ENCODE peak calls at places on chromosomes 11 and 22, in eight cellular contexts. One of them, this sample, is unnamed.

GRCh38 chr22:45064313-45065268 is 54.8 kb upstream of the PHF21B start:
- DNase-seq in epithelial cell of proximal tubule: no peak
- DNase-seq in K562: peak; percentile 20
- DNase-seq in pons: no peak
- DNase-seq in foreskin fibroblast: peak; percentile 67
- DNase-seq in effector CD4-positive, alpha-beta T cell: no peak
- DNase-seq in AG10803: peak; percentile 63
- DNase-seq in Calu3: peak; percentile 5
- DNase-seq in this sample: no peak

GRCh38 chr11:1852885-1853284 is at the start of gene LSP1:
- DNase-seq in pons: peak; percentile 46
- DNase-seq in effector CD4-positive, alpha-beta T cell: peak; percentile 74
- DNase-seq in Calu3: no peak
- DNase-seq in AG10803: no peak
- DNase-seq in epithelial cell of proximal tubule: no peak
- DNase-seq in K562: no peak
- DNase-seq in foreskin fibroblast: no peak
- DNase-seq in this sample: peak; percentile 68

GRCh38 chr11:17400048-17400775 is 11.8 kb upstream of the KCNJ11 start:
- DNase-seq in K562: no peak
- DNase-seq in Calu3: no peak
- DNase-seq in pons: no peak
- DNase-seq in foreskin fibroblast: no peak
- DNase-seq in effector CD4-positive, alpha-beta T cell: no peak
- DNase-seq in epithelial cell of proximal tubule: no peak
- DNase-seq in AG10803: no peak
- DNase-seq in this sample: no peak

GRCh38 chr11:80831374-80831773 is 1390.5 kb upstream of the TENM4 start:
- DNase-seq in K562: no peak
- DNase-seq in foreskin fibroblast: no peak
- DNase-seq in Calu3: no peak
- DNase-seq in epithelial cell of proximal tubule: no peak
- DNase-seq in AG10803: no peak
- DNase-seq in pons: no peak
- DNase-seq in effector CD4-positive, alpha-beta T cell: no peak
- DNase-seq in this sample: no peak

GRCh38 chr11:95577716-95578460 is 211.7 kb downstream of the FAM76B start:
- DNase-seq in pons: no peak
- DNase-seq in K562: no peak
- DNase-seq in Calu3: no peak
- DNase-seq in foreskin fibroblast: peak; percentile 78
- DNase-seq in epithelial cell of proximal tubule: peak; percentile 57
- DNase-seq in AG10803: peak; percentile 70
- DNase-seq in effector CD4-positive, alpha-beta T cell: no peak
- DNase-seq in this sample: no peak

GRCh38 chr11:84947070-84947469 is 680.1 kb downstream of the DLG2 start:
- DNase-seq in foreskin fibroblast: no peak
- DNase-seq in effector CD4-positive, alpha-beta T cell: no peak
- DNase-seq in Calu3: no peak
- DNase-seq in pons: no peak
- DNase-seq in epithelial cell of proximal tubule: no peak
- DNase-seq in AG10803: no peak
- DNase-seq in K562: no peak
- DNase-seq in this sample: no peak

GRCh38 chr11:75582935-75583709 is 21.1 kb downstream of the SERPINH1 start:
- DNase-seq in effector CD4-positive, alpha-beta T cell: peak; percentile 16
- DNase-seq in foreskin fibroblast: peak; percentile 56
- DNase-seq in AG10803: peak; percentile 67
- DNase-seq in epithelial cell of proximal tubule: no peak
- DNase-seq in pons: peak; percentile 47
- DNase-seq in Calu3: peak; percentile 57
- DNase-seq in K562: peak; percentile 72
- DNase-seq in this sample: peak; percentile 39

GRCh38 chr11:24357620-24358386 is 139.1 kb upstream of the LUZP2 start:
- DNase-seq in effector CD4-positive, alpha-beta T cell: no peak
- DNase-seq in K562: no peak
- DNase-seq in AG10803: no peak
- DNase-seq in Calu3: no peak
- DNase-seq in foreskin fibroblast: no peak
- DNase-seq in pons: no peak
- DNase-seq in epithelial cell of proximal tubule: no peak
- DNase-seq in this sample: no peak

GRCh38 chr11:1702506-1702905 is 5.5 kb downstream of the KRTAP5-6 start:
- DNase-seq in AG10803: no peak
- DNase-seq in foreskin fibroblast: no peak
- DNase-seq in epithelial cell of proximal tubule: no peak
- DNase-seq in effector CD4-positive, alpha-beta T cell: no peak
- DNase-seq in Calu3: no peak
- DNase-seq in K562: no peak
- DNase-seq in pons: no peak
- DNase-seq in this sample: no peak

GRCh38 chr11:132448334-132448995 is 1078.0 kb downstream of the NTM start:
- DNase-seq in K562: no peak
- DNase-seq in Calu3: no peak
- DNase-seq in AG10803: peak; percentile 86
- DNase-seq in foreskin fibroblast: peak; percentile 8
- DNase-seq in pons: no peak
- DNase-seq in effector CD4-positive, alpha-beta T cell: no peak
- DNase-seq in epithelial cell of proximal tubule: no peak
- DNase-seq in this sample: no peak

GRCh38 chr11:123316003-123316402 is 114.1 kb upstream of the GRAMD1B start:
- DNase-seq in epithelial cell of proximal tubule: no peak
- DNase-seq in K562: no peak
- DNase-seq in AG10803: peak; percentile 40
- DNase-seq in effector CD4-positive, alpha-beta T cell: no peak
- DNase-seq in pons: no peak
- DNase-seq in Calu3: no peak
- DNase-seq in foreskin fibroblast: no peak
- DNase-seq in this sample: no peak

GRCh38 chr11:73213196-73214143 is 4.6 kb upstream of the P2RY2 start:
- DNase-seq in Calu3: no peak
- DNase-seq in effector CD4-positive, alpha-beta T cell: no peak
- DNase-seq in K562: no peak
- DNase-seq in epithelial cell of proximal tubule: no peak
- DNase-seq in AG10803: no peak
- DNase-seq in pons: no peak
- DNase-seq in foreskin fibroblast: no peak
- DNase-seq in this sample: no peak

GRCh38 chr11:130423541-130424155 is 4.8 kb downstream of the ADAMTS8 start:
- DNase-seq in foreskin fibroblast: no peak
- DNase-seq in K562: no peak
- DNase-seq in AG10803: no peak
- DNase-seq in effector CD4-positive, alpha-beta T cell: no peak
- DNase-seq in Calu3: no peak
- DNase-seq in pons: no peak
- DNase-seq in epithelial cell of proximal tubule: no peak
- DNase-seq in this sample: no peak

GRCh38 chr11:113729456-113729855 is 23.3 kb upstream of the TMPRSS5 start:
- DNase-seq in pons: no peak
- DNase-seq in AG10803: no peak
- DNase-seq in epithelial cell of proximal tubule: no peak
- DNase-seq in K562: no peak
- DNase-seq in Calu3: no peak
- DNase-seq in foreskin fibroblast: no peak
- DNase-seq in effector CD4-positive, alpha-beta T cell: no peak
- DNase-seq in this sample: no peak

GRCh38 chr11:35418847-35419712 is at the start of gene SLC1A2:
- DNase-seq in AG10803: peak; percentile 36
- DNase-seq in foreskin fibroblast: peak; percentile 34
- DNase-seq in effector CD4-positive, alpha-beta T cell: no peak
- DNase-seq in K562: no peak
- DNase-seq in pons: no peak
- DNase-seq in Calu3: peak; percentile 18
- DNase-seq in epithelial cell of proximal tubule: no peak
- DNase-seq in this sample: no peak

GRCh38 chr22:25643232-25644000 is 78.9 kb downstream of the GRK3 start:
- DNase-seq in AG10803: no peak
- DNase-seq in pons: no peak
- DNase-seq in epithelial cell of proximal tubule: no peak
- DNase-seq in K562: no peak
- DNase-seq in foreskin fibroblast: no peak
- DNase-seq in Calu3: no peak
- DNase-seq in effector CD4-positive, alpha-beta T cell: no peak
- DNase-seq in this sample: no peak

GRCh38 chr11:71118671-71119250 is 133.6 kb downstream of the SHANK2 start:
- DNase-seq in foreskin fibroblast: no peak
- DNase-seq in K562: no peak
- DNase-seq in AG10803: no peak
- DNase-seq in pons: no peak
- DNase-seq in epithelial cell of proximal tubule: peak; percentile 54
- DNase-seq in Calu3: no peak
- DNase-seq in effector CD4-positive, alpha-beta T cell: no peak
- DNase-seq in this sample: no peak

GRCh38 chr22:22721681-22722309 is 77.4 kb downstream of the GGTLC2 start:
- DNase-seq in foreskin fibroblast: peak; percentile 90
- DNase-seq in K562: peak; percentile 57
- DNase-seq in Calu3: no peak
- DNase-seq in effector CD4-positive, alpha-beta T cell: no peak
- DNase-seq in epithelial cell of proximal tubule: peak; percentile 38
- DNase-seq in pons: no peak
- DNase-seq in AG10803: peak; percentile 44
- DNase-seq in this sample: peak; percentile 33

GRCh38 chr11:103988595-103988969 is 47.9 kb upstream of the DDI1 start:
- DNase-seq in pons: no peak
- DNase-seq in effector CD4-positive, alpha-beta T cell: no peak
- DNase-seq in Calu3: no peak
- DNase-seq in foreskin fibroblast: peak; percentile 38
- DNase-seq in K562: no peak
- DNase-seq in epithelial cell of proximal tubule: no peak
- DNase-seq in AG10803: peak; percentile 55
- DNase-seq in this sample: no peak

GRCh38 chr11:125343732-125344131 is 152.3 kb downstream of the FEZ1 start:
- DNase-seq in epithelial cell of proximal tubule: no peak
- DNase-seq in Calu3: no peak
- DNase-seq in pons: no peak
- DNase-seq in AG10803: no peak
- DNase-seq in foreskin fibroblast: no peak
- DNase-seq in effector CD4-positive, alpha-beta T cell: no peak
- DNase-seq in K562: no peak
- DNase-seq in this sample: no peak

GRCh38 chr22:27487600-27488450 is 313.7 kb downstream of the MN1 start:
- DNase-seq in pons: no peak
- DNase-seq in AG10803: no peak
- DNase-seq in Calu3: peak; percentile 34
- DNase-seq in effector CD4-positive, alpha-beta T cell: no peak
- DNase-seq in K562: no peak
- DNase-seq in epithelial cell of proximal tubule: no peak
- DNase-seq in foreskin fibroblast: no peak
- DNase-seq in this sample: no peak

GRCh38 chr22:23499845-23500500 is 80.1 kb downstream of the IGLL1 start:
- DNase-seq in Calu3: no peak
- DNase-seq in epithelial cell of proximal tubule: no peak
- DNase-seq in K562: no peak
- DNase-seq in foreskin fibroblast: no peak
- DNase-seq in AG10803: no peak
- DNase-seq in effector CD4-positive, alpha-beta T cell: no peak
- DNase-seq in pons: no peak
- DNase-seq in this sample: no peak

GRCh38 chr22:20629401-20629800 is 122.0 kb downstream of the MED15 start:
- DNase-seq in pons: no peak
- DNase-seq in effector CD4-positive, alpha-beta T cell: no peak
- DNase-seq in K562: no peak
- DNase-seq in epithelial cell of proximal tubule: no peak
- DNase-seq in Calu3: no peak
- DNase-seq in foreskin fibroblast: no peak
- DNase-seq in AG10803: no peak
- DNase-seq in this sample: no peak

GRCh38 chr11:68128682-68129327 is 7.6 kb upstream of the CHKA start:
- DNase-seq in AG10803: peak; percentile 72
- DNase-seq in foreskin fibroblast: peak; percentile 51
- DNase-seq in pons: no peak
- DNase-seq in epithelial cell of proximal tubule: no peak
- DNase-seq in effector CD4-positive, alpha-beta T cell: no peak
- DNase-seq in K562: peak; percentile 55
- DNase-seq in Calu3: peak; percentile 65
- DNase-seq in this sample: no peak

GRCh38 chr11:16613401-16614381 is 124.8 kb upstream of the C11orf58 start:
- DNase-seq in AG10803: peak; percentile 76
- DNase-seq in K562: peak; percentile 85
- DNase-seq in Calu3: peak; percentile 89
- DNase-seq in epithelial cell of proximal tubule: no peak
- DNase-seq in foreskin fibroblast: peak; percentile 69
- DNase-seq in pons: peak; percentile 90
- DNase-seq in effector CD4-positive, alpha-beta T cell: no peak
- DNase-seq in this sample: no peak

GRCh38 chr11:119795231-119795630 is 66.2 kb upstream of the NECTIN1 start:
- DNase-seq in epithelial cell of proximal tubule: no peak
- DNase-seq in AG10803: peak; percentile 82
- DNase-seq in effector CD4-positive, alpha-beta T cell: no peak
- DNase-seq in foreskin fibroblast: no peak
- DNase-seq in Calu3: peak; percentile 14
- DNase-seq in pons: no peak
- DNase-seq in K562: no peak
- DNase-seq in this sample: no peak

GRCh38 chr11:121472310-121472709 is 19.5 kb upstream of the SORL1-AS1 start:
- DNase-seq in K562: no peak
- DNase-seq in foreskin fibroblast: no peak
- DNase-seq in pons: no peak
- DNase-seq in epithelial cell of proximal tubule: no peak
- DNase-seq in AG10803: no peak
- DNase-seq in effector CD4-positive, alpha-beta T cell: no peak
- DNase-seq in Calu3: no peak
- DNase-seq in this sample: no peak

GRCh38 chr22:26041931-26042330 is 127.3 kb upstream of the SEZ6L start:
- DNase-seq in foreskin fibroblast: no peak
- DNase-seq in epithelial cell of proximal tubule: no peak
- DNase-seq in effector CD4-positive, alpha-beta T cell: no peak
- DNase-seq in AG10803: no peak
- DNase-seq in pons: no peak
- DNase-seq in Calu3: no peak
- DNase-seq in K562: no peak
- DNase-seq in this sample: no peak

GRCh38 chr11:106540001-106540400 is 462.5 kb downstream of the AASDHPPT start:
- DNase-seq in AG10803: no peak
- DNase-seq in epithelial cell of proximal tubule: no peak
- DNase-seq in effector CD4-positive, alpha-beta T cell: no peak
- DNase-seq in foreskin fibroblast: no peak
- DNase-seq in Calu3: no peak
- DNase-seq in pons: no peak
- DNase-seq in K562: no peak
- DNase-seq in this sample: no peak

GRCh38 chr11:104897891-104898684 is at the start of gene CASP12:
- DNase-seq in Calu3: no peak
- DNase-seq in pons: peak; percentile 39
- DNase-seq in K562: no peak
- DNase-seq in AG10803: no peak
- DNase-seq in foreskin fibroblast: no peak
- DNase-seq in effector CD4-positive, alpha-beta T cell: no peak
- DNase-seq in epithelial cell of proximal tubule: no peak
- DNase-seq in this sample: no peak

GRCh38 chr11:5837695-5838094 is 4.0 kb downstream of the OR52E6 start:
- DNase-seq in effector CD4-positive, alpha-beta T cell: no peak
- DNase-seq in K562: no peak
- DNase-seq in AG10803: no peak
- DNase-seq in Calu3: no peak
- DNase-seq in epithelial cell of proximal tubule: no peak
- DNase-seq in pons: no peak
- DNase-seq in foreskin fibroblast: no peak
- DNase-seq in this sample: no peak

GRCh38 chr22:27602390-27602789 is 199.2 kb downstream of the MN1 start:
- DNase-seq in AG10803: no peak
- DNase-seq in foreskin fibroblast: no peak
- DNase-seq in K562: peak; percentile 87
- DNase-seq in Calu3: no peak
- DNase-seq in pons: no peak
- DNase-seq in epithelial cell of proximal tubule: no peak
- DNase-seq in effector CD4-positive, alpha-beta T cell: no peak
- DNase-seq in this sample: no peak

GRCh38 chr22:38649841-38650522 is 6.2 kb downstream of the FAM227A start:
- DNase-seq in epithelial cell of proximal tubule: no peak
- DNase-seq in foreskin fibroblast: no peak
- DNase-seq in effector CD4-positive, alpha-beta T cell: no peak
- DNase-seq in AG10803: no peak
- DNase-seq in K562: no peak
- DNase-seq in pons: no peak
- DNase-seq in Calu3: peak; percentile 41
- DNase-seq in this sample: no peak